ENCODE peak calls at places on chromosome 12, in seven cellular contexts. S, Y, J, I, E, G and O are unnamed samples.

GRCh38 chr12:18849080-18849479 is 111.2 kb downstream of the CAPZA3 start:
- DNase-seq in S (no peak), Y (no peak), J (peak; percentile 36), I (no peak), E (no peak), G (peak; percentile 31), O (no peak)

GRCh38 chr12:104578453-104578852 is 121.7 kb downstream of the CHST11 start:
- DNase-seq in S (no peak), Y (no peak), J (peak; percentile 89), I (no peak), E (no peak), G (no peak), O (no peak)

GRCh38 chr12:109549613-109550309 is 23.5 kb downstream of the MMAB start:
- DNase-seq in S (no peak), Y (no peak), J (no peak), I (no peak), E (no peak), G (no peak), O (no peak)

GRCh38 chr12:96497800-96498199 is 8.4 kb downstream of the CFAP54 start:
- DNase-seq in S (no peak), Y (no peak), J (no peak), I (no peak), E (no peak), G (no peak), O (no peak)

GRCh38 chr12:75850751-75851462 is 180.7 kb downstream of the PHLDA1 start:
- DNase-seq in S (no peak), Y (no peak), J (peak; percentile 69), I (no peak), E (no peak), G (no peak), O (no peak)

GRCh38 chr12:54592316-54592715 is 3.9 kb upstream of the PPP1R1A start:
- DNase-seq in S (no peak), Y (no peak), J (peak; percentile 38), I (no peak), E (no peak), G (no peak), O (no peak)

GRCh38 chr12:56029666-56030293 is 8.9 kb downstream of the IKZF4 start:
- DNase-seq in S (no peak), Y (no peak), J (peak; percentile 74), I (peak; percentile 76), E (peak; percentile 33), G (no peak), O (peak; percentile 66)

GRCh38 chr12:80353254-80353653 is 90.8 kb upstream of the PTPRQ start:
- DNase-seq in S (no peak), Y (no peak), J (peak; percentile 79), I (peak; percentile 49), E (no peak), G (no peak), O (no peak)

GRCh38 chr12:44294649-44295048 is 458.8 kb downstream of the TMEM117 start:
- DNase-seq in S (no peak), Y (no peak), J (no peak), I (no peak), E (no peak), G (no peak), O (no peak)

GRCh38 chr12:84375472-84375871 is 537.1 kb downstream of the SLC6A15 start:
- DNase-seq in S (no peak), Y (no peak), J (no peak), I (no peak), E (no peak), G (no peak), O (no peak)

GRCh38 chr12:132167610-132168310 is 23.5 kb downstream of the NOC4L start:
- DNase-seq in S (no peak), Y (peak; percentile 63), J (no peak), I (no peak), E (no peak), G (no peak), O (no peak)

GRCh38 chr12:111369496-111370220 is 763 bp upstream of the PHETA1 start:
- DNase-seq in S (no peak), Y (no peak), J (no peak), I (no peak), E (no peak), G (no peak), O (no peak)

GRCh38 chr12:122081108-122081696 is 2.6 kb downstream of the MLXIP start:
- DNase-seq in S (no peak), Y (no peak), J (peak; percentile 74), I (peak; percentile 39), E (no peak), G (no peak), O (no peak)

GRCh38 chr12:130198663-130199060 is 36.4 kb downstream of the FZD10 start:
- DNase-seq in S (no peak), Y (no peak), J (no peak), I (no peak), E (no peak), G (no peak), O (no peak)

GRCh38 chr12:63823040-63823439 is 21.5 kb upstream of the SRGAP1 start:
- DNase-seq in S (no peak), Y (no peak), J (no peak), I (no peak), E (no peak), G (no peak), O (no peak)

GRCh38 chr12:98698603-98699463 is 53.7 kb downstream of the APAF1 start:
- DNase-seq in S (peak; percentile 72), Y (no peak), J (peak; percentile 79), I (peak; percentile 74), E (peak; percentile 57), G (peak; percentile 31), O (peak; percentile 48)

GRCh38 chr12:75196865-75197264 is 12.8 kb downstream of the KCNC2 start:
- DNase-seq in S (no peak), Y (no peak), J (peak; percentile 11), I (no peak), E (no peak), G (no peak), O (no peak)

GRCh38 chr12:26853303-26854027 is 20.5 kb upstream of the ITPR2 start:
- DNase-seq in S (peak; percentile 76), Y (peak; percentile 89), J (peak; percentile 72), I (peak; percentile 74), E (peak; percentile 67), G (no peak), O (peak; percentile 73)

GRCh38 chr12:117100251-117100650 is 1.0 kb upstream of the TESC start:
- DNase-seq in S (no peak), Y (no peak), J (peak; percentile 15), I (no peak), E (no peak), G (peak; percentile 15), O (no peak)
- TF ChIP-seq CTCF in S (no peak), Y (no peak), J (peak; percentile 37), I (no peak), E (no peak), G (peak; percentile 36), O (peak; percentile 9)

DNA sequence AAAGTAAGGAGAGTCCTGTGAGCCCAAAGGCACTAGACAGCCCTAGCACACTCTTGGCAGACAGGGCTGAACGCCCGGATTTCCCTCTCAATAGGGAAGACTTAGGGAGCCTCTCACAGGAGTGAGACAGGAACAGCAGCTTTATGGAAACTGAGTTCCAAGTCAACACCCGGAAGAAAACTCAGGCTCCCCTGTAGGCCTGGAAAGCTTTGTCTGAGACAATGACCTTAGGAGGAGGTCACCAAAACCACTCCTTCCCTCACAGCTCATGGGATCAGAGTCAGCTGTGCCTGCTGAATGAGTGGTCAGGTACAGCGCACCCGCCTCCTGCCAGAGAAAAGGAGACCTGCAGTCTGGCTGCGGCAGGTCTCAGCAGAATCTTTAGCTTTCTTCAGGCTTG is 229.5 kb downstream of the CACNA1C start:
- DNase-seq in S (no peak), Y (no peak), J (peak; percentile 42), I (no peak), E (no peak), G (no peak), O (no peak)
- TF ChIP-seq CTCF in S (no peak), Y (no peak), J (peak; percentile 3), I (no peak), E (no peak), G (no peak), O (no peak)

DNA sequence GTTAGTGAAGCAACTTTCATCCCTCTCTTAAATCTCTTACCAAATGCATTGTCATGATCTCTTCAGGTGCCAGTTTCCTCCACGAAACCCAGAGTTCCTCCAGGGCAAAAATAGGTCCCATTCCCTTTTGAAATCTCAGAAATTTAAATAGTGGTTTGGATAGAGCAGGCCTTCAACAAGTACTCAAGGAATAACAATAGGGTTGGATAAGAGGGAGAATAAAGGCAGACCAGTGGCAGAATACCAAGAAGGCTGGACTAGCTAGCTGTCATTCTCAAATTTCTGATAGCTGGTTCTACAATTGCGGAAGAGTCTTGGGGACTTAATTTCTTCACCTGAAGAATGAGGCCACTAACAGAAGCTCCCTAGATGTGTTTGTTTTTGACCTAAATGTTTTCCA is 62.5 kb downstream of the PKP2 start:
- DNase-seq in S (no peak), Y (no peak), J (no peak), I (no peak), E (no peak), G (no peak), O (no peak)
- TF ChIP-seq CTCF in S (no peak), Y (no peak), J (no peak), I (no peak), E (no peak), G (no peak), O (no peak)

DNA sequence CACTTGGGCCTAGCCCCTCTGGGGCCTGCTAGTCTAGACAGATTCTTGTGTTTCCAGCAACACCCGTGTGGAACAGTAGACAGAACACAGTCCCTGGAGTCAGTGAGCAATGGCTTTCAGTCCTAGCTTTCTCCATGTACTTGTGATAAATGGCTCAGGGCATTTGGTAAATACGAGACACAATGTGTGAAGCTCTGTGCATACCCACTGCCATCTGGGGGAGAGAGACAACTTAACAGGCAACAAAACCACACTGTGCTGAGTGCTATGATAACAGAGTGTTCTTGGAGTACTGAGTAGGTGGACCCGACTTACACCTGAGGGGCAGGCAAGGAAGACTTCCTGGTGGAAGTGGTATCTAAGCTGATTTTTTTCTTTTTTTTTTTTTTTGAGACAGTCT is 86.3 kb upstream of the TBX3 start:
- DNase-seq in S (no peak), Y (no peak), J (no peak), I (no peak), E (no peak), G (no peak), O (no peak)
- TF ChIP-seq CTCF in S (no peak), Y (no peak), J (no peak), I (no peak), E (no peak), G (no peak), O (no peak)

GRCh38 chr12:116673713-116674112 is 64.2 kb downstream of the SPRING1 start:
- DNase-seq in S (no peak), Y (no peak), J (peak; percentile 7), I (no peak), E (no peak), G (peak; percentile 21), O (no peak)
- TF ChIP-seq CTCF in S (no peak), Y (no peak), J (no peak), I (no peak), E (no peak), G (peak; percentile 42), O (peak; percentile 5)